ENCODE peak calls at places on chromosomes 11 and 22, in eight cellular contexts. N is GM23248; M is stimulated activated CD4-positive, alpha-beta T cell treated with anti-CD3 and anti-CD28 coated beads, Interleukin-15, amount 100 ng/mL, for 1 hour; U is posterior vena cava; L is ELR; I is lung microvascular endothelial cell; B is naive thymus-derived CD4-positive, alpha-beta T cell; F is activated CD4-positive, alpha-beta memory T cell treated with anti-CD3 and anti-CD28 coated beads for 36 hours. A is an unnamed sample.

GRCh38 chr11:62536301-62536957 is 10.2 kb downstream of the AHNAK start:
- DNase-seq in B (no peak), L (no peak), F (no peak), N (peak; percentile 29), M (no peak), I (no peak), U (no peak), A (no peak)

GRCh38 chr11:34738237-34738636 is 117.3 kb downstream of the EHF start:
- DNase-seq in N (no peak), U (no peak), M (no peak), F (no peak), B (no peak), I (no peak), L (no peak), A (no peak)

GRCh38 chr11:43574949-43575915 is 105.3 kb upstream of the HSD17B12 start:
- DNase-seq in L (peak; percentile 63), U (no peak), N (peak; percentile 86), F (peak; percentile 32), B (no peak), M (no peak), I (no peak), A (no peak)

GRCh38 chr11:17098632-17099031 is 21.2 kb upstream of the RPS13 start:
- DNase-seq in F (no peak), U (no peak), M (no peak), N (no peak), I (no peak), B (no peak), L (no peak), A (no peak)

GRCh38 chr11:127288926-127289325 is 288.4 kb upstream of the KIRREL3 start:
- DNase-seq in B (no peak), L (no peak), I (no peak), N (no peak), U (no peak), M (no peak), F (no peak), A (no peak)

GRCh38 chr11:73951797-73952196 is 971 bp downstream of the DNAJB13 start:
- DNase-seq in B (no peak), M (no peak), F (no peak), I (no peak), N (no peak), L (no peak), U (no peak), A (no peak)

GRCh38 chr11:33898957-33899356 is 7.1 kb upstream of the LMO2 start:
- DNase-seq in U (no peak), N (no peak), F (no peak), M (no peak), I (peak; percentile 35), L (no peak), B (no peak), A (no peak)

GRCh38 chr22:44898236-44898635 is 111.6 kb downstream of the PHF21B start:
- DNase-seq in B (no peak), U (no peak), I (no peak), F (no peak), L (no peak), N (no peak), M (no peak), A (no peak)

GRCh38 chr11:1640076-1640946 is 10.7 kb downstream of the KRTAP5-5 start:
- DNase-seq in N (peak; percentile 60), I (peak; percentile 43), M (no peak), L (peak; percentile 45), B (peak; percentile 38), U (no peak), F (peak; percentile 33), A (peak; percentile 23)

GRCh38 chr11:119741369-119742262 is 12.6 kb upstream of the NECTIN1 start:
- DNase-seq in M (peak; percentile 34), U (peak; percentile 88), I (peak; percentile 62), F (peak; percentile 72), L (peak; percentile 42), B (peak; percentile 62), N (peak; percentile 45), A (no peak)

GRCh38 chr11:123072279-123072678 is 10.3 kb upstream of the HSPA8 start:
- DNase-seq in B (no peak), I (no peak), F (no peak), L (no peak), U (no peak), M (no peak), N (no peak), A (no peak)